ENCODE peak calls at places on chromosomes 7 and 10, in five cellular contexts. S is AG04450; R is left ventricle myocardium inferior; E is Peyer's patch; W is CD8-positive, alpha-beta T cell. Z is an unnamed sample.

GRCh38 chr10:62130948-62131347 is 137.7 kb downstream of the RTKN2 start:
- DNase-seq in S (peak), R (no peak), E (no peak), W (no peak), Z (no peak)

GRCh38 chr7:98771519-98772241 is 98.1 kb downstream of the TMEM130 start:
- DNase-seq in S (peak), R (peak), E (peak), W (no peak), Z (no peak)

GRCh38 chr7:107860241-107860961 is 30.6 kb upstream of the DLD start:
- DNase-seq in S (no peak), R (no peak), E (peak), W (no peak), Z (no peak)

GRCh38 chr10:125102216-125102615 is 58.1 kb downstream of the CTBP2 start:
- DNase-seq in S (peak), R (no peak), E (peak), W (no peak), Z (no peak)

GRCh38 chr10:17216217-17216900 is 11.7 kb upstream of the VIM start:
- DNase-seq in S (no peak), R (no peak), E (no peak), W (no peak), Z (peak)

GRCh38 chr10:132398566-132398991 is 1.6 kb downstream of the PWWP2B start:
- DNase-seq in S (no peak), R (peak), E (no peak), W (no peak), Z (no peak)

GRCh38 chr7:139811106-139811505 is 18.0 kb upstream of the TBXAS1 start:
- DNase-seq in S (no peak), R (no peak), E (no peak), W (no peak), Z (no peak)

GRCh38 chr7:116122972-116123595 is 87.3 kb upstream of the TES start:
- DNase-seq in S (peak), R (no peak), E (no peak), W (no peak), Z (no peak)

GRCh38 chr7:101624246-101625000 is 4.7 kb downstream of the MYL10 start:
- DNase-seq in S (no peak), R (no peak), E (no peak), W (no peak), Z (no peak)

GRCh38 chr10:24503627-24504320 is 219.9 kb downstream of the ARHGAP21 start:
- DNase-seq in S (peak), R (no peak), E (peak), W (no peak), Z (no peak)

GRCh38 chr7:21605008-21605407 is 62.2 kb downstream of the DNAH11 start:
- DNase-seq in S (no peak), R (no peak), E (no peak), W (no peak), Z (no peak)

GRCh38 chr7:23247101-23247601 is 576 bp downstream of the GPNMB start:
- DNase-seq in S (no peak), R (no peak), E (no peak), W (no peak), Z (no peak)

GRCh38 chr7:70419816-70420215 is 712.1 kb upstream of the GALNT17 start:
- DNase-seq in S (no peak), R (no peak), E (no peak), W (no peak), Z (no peak)

DNA sequence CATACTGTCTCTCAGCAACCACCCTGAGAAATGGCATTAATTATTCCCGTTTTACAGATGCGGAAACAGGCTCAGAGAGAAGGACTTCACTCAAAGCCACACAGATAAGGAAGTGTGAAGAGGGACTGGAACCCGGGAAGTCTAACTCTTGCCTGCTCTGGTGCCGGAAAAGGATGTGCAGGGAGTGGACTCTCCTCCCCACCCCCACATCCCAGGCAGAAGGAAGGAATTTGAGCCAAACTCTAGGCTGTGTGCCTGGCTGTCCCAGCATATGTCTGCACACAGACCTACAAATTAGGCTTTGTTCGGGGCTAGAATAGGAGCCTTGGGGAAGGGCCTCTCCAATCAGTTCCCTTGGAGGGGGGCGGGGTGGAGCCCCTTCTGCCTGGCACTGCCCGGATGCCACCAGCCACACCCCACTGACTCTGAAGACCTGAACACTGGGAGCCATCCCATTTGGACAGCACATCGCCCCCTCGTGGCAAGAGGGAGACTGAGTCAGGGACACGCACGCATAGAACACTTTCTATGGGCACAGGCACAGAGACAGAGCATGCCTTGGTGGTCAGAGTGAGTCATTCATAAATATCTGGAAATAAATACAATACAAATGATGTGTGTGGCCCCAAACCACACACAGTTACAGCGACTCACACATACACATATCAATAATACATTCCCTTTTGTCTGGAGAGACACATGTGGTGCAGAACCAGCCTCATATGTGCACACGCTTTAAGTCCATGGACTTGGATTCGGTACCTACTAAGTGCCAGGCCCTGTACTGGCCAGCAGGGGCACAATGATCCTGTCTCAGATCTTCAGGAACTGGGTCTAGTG is 13.1 kb downstream of the LZTS2 start:
- DNase-seq in S (peak), R (peak), E (peak), W (peak), Z (peak)
- H3K4me3 ChIP-seq in S (no peak), R (no peak), E (no peak), W (no peak), Z (peak)

DNA sequence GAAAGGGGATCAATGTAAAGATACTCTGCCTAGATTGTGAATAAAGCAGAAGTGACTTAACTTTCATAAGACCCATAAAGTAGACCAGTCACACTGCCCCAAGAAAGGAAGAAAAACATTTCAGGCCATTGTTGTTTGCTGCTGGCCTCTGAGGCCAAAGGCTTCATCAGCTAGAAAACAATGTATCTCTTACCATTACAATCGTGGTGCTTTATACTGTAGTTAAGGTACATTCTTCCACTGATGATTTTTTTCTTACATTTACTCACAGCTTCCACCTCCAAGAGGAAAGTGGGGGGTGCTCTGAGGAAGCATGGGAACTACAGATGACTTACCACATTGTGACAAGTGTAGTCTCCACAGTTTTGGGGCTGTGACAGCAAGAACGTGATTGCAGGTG is 68.6 kb downstream of the NRG3 start:
- DNase-seq in S (no peak), R (no peak), E (no peak), W (no peak), Z (no peak)
- H3K27ac ChIP-seq in S (no peak), R (no peak), E (no peak), W (no peak), Z (no peak)

GRCh38 chr7:5232485-5232837 is 42.4 kb downstream of the WIPI2 start:
- DNase-seq in S (no peak), R (no peak), E (no peak), W (no peak), Z (no peak)

GRCh38 chr7:5234852-5235831 is 45.1 kb downstream of the WIPI2 start:
- DNase-seq in S (no peak), R (no peak), E (peak), W (no peak), Z (no peak)

GRCh38 chr7:5232874-5233273 is 42.8 kb downstream of the WIPI2 start:
- DNase-seq in S (no peak), R (no peak), E (no peak), W (no peak), Z (no peak)

GRCh38 chr7:5238500-5238899 is 44.2 kb upstream of the SLC29A4 start:
- DNase-seq in S (no peak), R (no peak), E (no peak), W (no peak), Z (no peak)

DNA sequence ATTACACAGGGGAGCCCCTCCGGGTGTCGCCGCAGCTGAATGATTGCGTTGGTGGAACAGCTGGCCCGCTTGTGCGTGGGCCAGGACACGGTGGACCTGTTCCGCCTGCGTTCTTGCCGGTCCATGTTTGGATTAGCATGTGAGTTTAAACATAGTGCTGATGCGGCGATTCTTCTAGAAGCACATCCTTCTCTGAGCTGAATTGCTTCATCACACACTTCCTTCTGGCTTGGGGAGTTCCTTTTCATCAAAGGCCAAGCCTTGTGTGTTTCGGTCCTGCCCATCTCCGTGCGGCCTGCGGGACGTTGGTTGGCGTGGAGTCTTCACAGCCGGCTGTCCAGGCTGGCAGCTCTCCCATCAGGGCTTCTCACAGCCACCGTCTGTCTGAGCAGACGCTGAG is 45.5 kb upstream of the SLC29A4 start:
- DNase-seq in S (no peak), R (peak), E (peak), W (no peak), Z (no peak)
- H3K4me3 ChIP-seq in S (peak), R (peak), E (no peak), W (no peak), Z (peak)

DNA sequence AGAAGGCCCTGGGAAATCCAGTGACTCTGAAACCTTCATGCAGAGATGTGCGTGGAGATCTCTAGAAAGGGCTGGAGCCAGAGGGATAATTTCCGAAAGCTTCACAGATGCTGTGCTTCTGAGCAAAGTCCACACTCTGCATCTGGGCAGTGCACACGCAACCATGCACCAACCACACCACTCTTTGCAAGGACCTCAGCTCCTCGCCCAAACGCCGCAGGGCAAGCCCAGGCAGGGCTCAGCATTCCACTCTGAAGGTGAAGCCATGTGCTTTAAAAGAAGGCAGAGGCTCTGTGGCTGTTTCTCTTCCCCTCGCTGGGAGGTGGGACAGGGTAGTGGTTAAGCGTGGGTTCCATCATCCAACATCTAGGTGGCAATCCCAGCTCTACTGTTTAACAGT is 48.4 kb downstream of the ASB13 start:
- DNase-seq in S (no peak), R (no peak), E (no peak), W (no peak), Z (no peak)
- H3K27ac ChIP-seq in S (no peak), R (no peak), E (no peak), W (no peak), Z (peak)

DNA sequence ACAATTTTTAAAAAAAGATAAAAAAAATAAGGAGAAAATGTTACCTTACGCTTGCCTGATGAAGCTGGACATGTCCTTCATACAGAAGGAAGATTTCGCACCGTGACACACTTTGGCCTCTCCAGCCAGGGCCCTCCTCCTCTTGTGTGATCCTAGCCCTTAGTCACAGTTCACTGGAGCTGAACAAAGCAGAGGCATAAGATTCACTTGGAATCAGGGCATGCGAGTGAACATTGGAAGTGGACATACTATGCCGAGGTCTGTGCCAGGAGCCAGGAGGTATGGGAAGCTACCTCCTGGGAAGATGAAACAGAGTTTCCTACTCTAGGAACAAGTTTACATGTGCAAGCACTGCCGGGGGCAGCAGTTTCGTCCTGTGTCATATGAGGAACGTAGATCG is 91.5 kb downstream of the XPNPEP1 start:
- DNase-seq in S (no peak), R (no peak), E (no peak), W (no peak), Z (no peak)
- H3K4me3 ChIP-seq in S (no peak), R (no peak), E (no peak), W (no peak), Z (no peak)